ENCODE peak calls at places on chromosome 21, in eight cellular contexts. G is testis, H is suprapubic skin, P is stomach, X is transverse colon, N is adrenal gland, W is A549, J is uterus. D is an unnamed sample.

GRCh38 chr21:34003428-34003827 is 70.0 kb upstream of the MRPS6 start:
- DNase-seq in G (no peak), H (no peak), P (no peak), X (no peak), N (no peak), W (no peak), J (no peak), D (no peak)

GRCh38 chr21:46550511-46550941 is 54.4 kb downstream of the S100B start:
- DNase-seq in G (no peak), H (peak), P (peak), X (no peak), N (no peak), W (no peak), J (no peak), D (no peak)

GRCh38 chr21:45393833-45394638 is 10.9 kb upstream of the COL18A1 start:
- DNase-seq in G (no peak), H (no peak), P (no peak), X (no peak), N (peak), W (no peak), J (no peak), D (no peak)

GRCh38 chr21:17925000-17925610 is 105.9 kb upstream of the C21orf91 start:
- DNase-seq in G (peak), H (no peak), P (peak), X (peak), N (peak), W (peak), J (peak), D (no peak)

GRCh38 chr21:16145052-16145451 is 415.3 kb downstream of the USP25 start:
- DNase-seq in G (no peak), H (no peak), P (no peak), X (no peak), N (no peak), W (no peak), J (no peak), D (no peak)

GRCh38 chr21:34808569-34809204 is 139.9 kb downstream of the CLIC6 start:
- DNase-seq in G (no peak), H (no peak), P (no peak), X (no peak), N (no peak), W (no peak), J (no peak), D (no peak)

GRCh38 chr21:33760641-33761103 is 118.4 kb downstream of the ITSN1 start:
- DNase-seq in G (no peak), H (no peak), P (no peak), X (no peak), N (no peak), W (no peak), J (no peak), D (no peak)

GRCh38 chr21:41567901-41568510 is 60.0 kb upstream of the TMPRSS2 start:
- DNase-seq in G (no peak), H (no peak), P (no peak), X (no peak), N (no peak), W (no peak), J (no peak), D (no peak)

GRCh38 chr21:27734146-27734545 is 767.3 kb upstream of the ADAMTS5 start:
- DNase-seq in G (no peak), H (no peak), P (no peak), X (no peak), N (no peak), W (no peak), J (no peak), D (no peak)

DNA sequence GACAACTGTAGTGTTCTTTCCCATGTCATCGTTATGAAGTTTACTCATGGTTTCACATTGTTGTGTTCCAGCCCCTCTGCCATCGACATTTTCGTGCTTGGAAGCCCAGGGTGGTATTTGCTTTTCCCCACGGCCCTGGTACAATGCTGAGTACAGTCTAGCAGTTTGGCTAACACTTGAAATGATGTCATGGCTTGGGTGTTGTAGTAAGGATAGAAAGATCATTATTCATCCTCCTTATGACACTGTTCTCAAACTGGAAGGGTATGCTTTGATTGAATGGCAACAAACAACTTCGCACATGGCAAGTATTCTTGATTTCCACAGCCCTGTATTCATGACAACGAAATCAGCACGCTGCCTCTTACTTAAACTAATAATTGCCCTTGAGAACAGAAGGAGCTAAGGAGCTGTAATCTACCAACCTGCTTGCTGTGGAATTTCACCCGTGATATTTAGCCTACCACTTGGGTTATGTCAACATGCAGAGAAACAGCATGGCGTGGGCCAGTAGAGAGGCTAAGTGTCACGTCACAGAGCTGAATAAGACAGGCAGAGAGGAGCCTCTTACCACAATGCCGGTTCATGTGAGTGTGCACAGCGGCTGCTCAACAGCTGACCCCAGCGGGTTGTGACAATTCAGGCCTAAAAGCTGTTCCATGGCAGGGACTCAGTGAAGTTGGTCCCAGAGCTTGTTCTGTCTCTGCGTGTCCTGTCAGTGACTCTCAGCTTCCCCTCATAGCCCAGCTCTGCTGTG is 73.9 kb downstream of the KCNJ6 start:
- DNase-seq in G (no peak), H (no peak), P (no peak), X (no peak), N (no peak), W (no peak), J (no peak), D (no peak)
- TF ChIP-seq POLR2A in G (no peak), H (no peak), P (no peak), X (no peak), N (no peak), W (no peak), J (no peak), D (no peak)

DNA sequence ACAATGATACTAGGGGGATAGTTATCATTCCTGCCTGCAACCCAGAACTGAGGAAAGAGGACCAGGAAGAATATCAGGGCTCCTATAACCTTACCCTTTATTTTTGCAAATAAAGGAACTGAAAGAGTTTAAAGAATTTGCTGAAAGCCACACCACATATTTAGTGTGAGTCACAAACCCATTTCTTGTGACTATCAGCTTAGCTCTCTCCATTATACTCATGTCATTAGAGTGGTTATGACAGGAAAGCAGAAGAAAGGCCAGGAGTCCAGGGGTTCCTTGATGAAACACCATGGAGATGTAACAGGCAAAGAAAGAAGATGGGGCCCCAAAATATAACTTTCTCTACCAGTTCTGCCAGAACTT is 141.1 kb upstream of the SAMSN1 start:
- DNase-seq in G (no peak), H (no peak), P (no peak), X (no peak), N (no peak), W (no peak), J (no peak), D (no peak)
- H3K27ac ChIP-seq in G (no peak), H (no peak), P (no peak), X (peak), N (no peak), W (no peak), J (no peak), D (no peak)

GRCh38 chr21:43938751-43939442 is 73.2 kb upstream of the TRAPPC10 start:
- DNase-seq in G (peak), H (peak), P (peak), X (peak), N (peak), W (peak), J (peak), D (peak)
- TF ChIP-seq CTCF in G (peak), H (peak), P (peak), X (peak), N (peak), W (peak), J (peak), D (peak)

GRCh38 chr21:40215941-40216340 is 348.7 kb downstream of the PCP4 start:
- DNase-seq in G (no peak), H (no peak), P (no peak), X (no peak), N (no peak), W (no peak), J (no peak), D (no peak)
- TF ChIP-seq POLR2A in G (no peak), H (no peak), P (no peak), X (no peak), N (no peak), W (no peak), J (no peak), D (no peak)

GRCh38 chr21:38852278-38852677 is 46.5 kb downstream of the ETS2 start:
- DNase-seq in G (no peak), H (no peak), P (no peak), X (no peak), N (no peak), W (no peak), J (no peak), D (no peak)
- H3K27ac ChIP-seq in G (no peak), H (no peak), P (no peak), X (no peak), N (no peak), W (peak), J (no peak), D (no peak)